ENCODE peak calls at places on chromosomes 5 and 9, in ten cellular contexts. J, C, S, Q, Y, X, L, N, F and H are unnamed samples.
A peak's percentile ranks its signal among the peaks of the same experiment; 100 is the strongest.

GRCh38 chr5:42360641-42361320 is 62.5 kb upstream of the GHR start:
- DNase-seq in F (no peak), Q (no peak), J (peak; percentile 63), C (no peak), L (no peak), X (no peak), N (no peak), Y (no peak), S (no peak), H (no peak)

GRCh38 chr9:93096131-93096802 is at the start of gene CARD19:
- DNase-seq in Y (peak; percentile 43), L (peak; percentile 55), C (peak; percentile 71), X (peak; percentile 61), Q (peak; percentile 59), J (peak; percentile 75), F (no peak), N (peak; percentile 71), S (peak; percentile 52), H (peak; percentile 43)

GRCh38 chr9:22483528-22484060 is 37.0 kb downstream of the DMRTA1 start:
- DNase-seq in Y (no peak), N (no peak), L (no peak), Q (no peak), X (no peak), S (no peak), F (no peak), C (no peak), J (peak; percentile 38), H (no peak)

GRCh38 chr5:78755822-78756429 is 107.4 kb upstream of the LHFPL2 start:
- DNase-seq in F (no peak), Q (no peak), N (no peak), L (no peak), C (no peak), S (no peak), X (no peak), J (no peak), Y (no peak), H (no peak)

GRCh38 chr5:18394154-18394804 is 760.0 kb downstream of the TAF11L14 start:
- DNase-seq in N (no peak), F (peak; percentile 82), C (no peak), J (peak; percentile 95), L (peak; percentile 23), Y (peak; percentile 67), X (peak; percentile 18), Q (no peak), S (no peak), H (no peak)

GRCh38 chr5:579746-580366 is 32.3 kb upstream of the CEP72 start:
- DNase-seq in Y (no peak), J (peak; percentile 54), C (no peak), X (no peak), F (no peak), Q (no peak), S (no peak), N (no peak), L (peak; percentile 3), H (no peak)

GRCh38 chr5:131640043-131640856 is 5.2 kb upstream of the RAPGEF6 start:
- DNase-seq in N (no peak), X (no peak), C (no peak), J (no peak), Y (peak; percentile 58), L (no peak), F (no peak), S (no peak), Q (no peak), H (no peak)

GRCh38 chr5:98510111-98510510 is 263.4 kb upstream of the RGMB start:
- DNase-seq in F (no peak), L (no peak), X (peak; percentile 69), S (no peak), Q (no peak), C (no peak), N (no peak), Y (no peak), J (peak; percentile 58), H (no peak)

GRCh38 chr9:129221233-129221632 is 43.2 kb upstream of the IER5L start:
- DNase-seq in S (peak; percentile 13), N (no peak), L (no peak), F (peak; percentile 31), Y (no peak), X (peak; percentile 44), J (no peak), C (no peak), Q (no peak), H (no peak)

GRCh38 chr9:90808890-90809685 is 7.5 kb downstream of the SYK start:
- DNase-seq in X (no peak), Y (peak; percentile 59), Q (no peak), N (no peak), F (peak; percentile 79), L (peak; percentile 74), C (no peak), S (no peak), J (no peak), H (no peak)

GRCh38 chr5:155129513-155129880 is 115.9 kb downstream of the KIF4B start:
- DNase-seq in J (no peak), Y (no peak), S (no peak), Q (no peak), C (no peak), F (no peak), L (no peak), N (no peak), X (no peak), H (no peak)

GRCh38 chr5:180194410-180195345 is 14.3 kb downstream of the RASGEF1C start:
- DNase-seq in L (no peak), N (no peak), X (no peak), F (no peak), J (peak; percentile 35), C (no peak), Y (no peak), S (no peak), Q (no peak), H (no peak)

GRCh38 chr5:61332891-61333350 is 863 bp downstream of the ZSWIM6 start:
- DNase-seq in N (no peak), J (peak; percentile 70), Q (peak; percentile 47), S (peak; percentile 13), C (peak; percentile 34), F (peak; percentile 91), Y (peak; percentile 40), L (peak; percentile 39), X (peak; percentile 42), H (no peak)

GRCh38 chr9:97907051-97907450 is 15.2 kb downstream of the TRMO start:
- DNase-seq in C (no peak), N (no peak), L (peak; percentile 43), S (peak; percentile 7), X (no peak), F (peak; percentile 75), Q (no peak), J (no peak), Y (no peak), H (no peak)

GRCh38 chr5:22541037-22541436 is 312.1 kb downstream of the CDH12 start:
- DNase-seq in N (no peak), F (no peak), Q (no peak), L (no peak), S (no peak), Y (peak; percentile 53), J (no peak), X (no peak), C (no peak), H (no peak)

GRCh38 chr9:136119259-136120118 is 814 bp upstream of the TMEM250 start:
- DNase-seq in C (peak; percentile 42), Q (no peak), N (no peak), J (peak; percentile 88), S (peak; percentile 35), X (peak; percentile 75), F (no peak), Y (no peak), L (no peak), H (no peak)

GRCh38 chr9:33946779-33947535 is 101.7 kb downstream of the UBAP2 start:
- DNase-seq in X (no peak), S (no peak), F (no peak), Y (no peak), C (no peak), N (no peak), L (no peak), J (no peak), Q (no peak), H (no peak)

GRCh38 chr9:33939924-33940874 is 108.5 kb downstream of the UBAP2 start:
- DNase-seq in Q (no peak), X (peak; percentile 63), N (no peak), S (no peak), Y (no peak), F (no peak), L (no peak), J (no peak), C (no peak), H (no peak)

GRCh38 chr9:33943389-33943788 is 105.3 kb downstream of the UBAP2 start:
- DNase-seq in X (no peak), J (no peak), C (no peak), Q (no peak), N (no peak), L (no peak), F (no peak), S (no peak), Y (no peak), H (no peak)

GRCh38 chr9:33942471-33943083 is 106.1 kb downstream of the UBAP2 start:
- DNase-seq in N (no peak), Q (no peak), F (no peak), S (no peak), Y (no peak), L (no peak), J (no peak), C (no peak), X (no peak), H (no peak)
- H3K27ac ChIP-seq in N (no peak overlapping the region), Q (peak overlapping the region; percentile 34), F (no peak overlapping the region), S (no peak overlapping the region), Y (no peak overlapping the region), L (no peak overlapping the region), J (no peak overlapping the region), C (peak overlapping the region; percentile 30), X (no peak overlapping the region), H (no peak overlapping the region)

GRCh38 chr9:111902396-111903147 is 6.0 kb downstream of the UGCG start:
- DNase-seq in Y (no peak), F (no peak), C (no peak), Q (no peak), N (no peak), S (no peak), L (no peak), J (no peak), X (peak; percentile 81), H (no peak)
- H3K27ac ChIP-seq in Y (no peak overlapping the region), F (peak overlapping the region; percentile 92), C (no peak overlapping the region), Q (no peak overlapping the region), N (no peak overlapping the region), S (no peak overlapping the region), L (peak overlapping the region; percentile 45), J (no peak overlapping the region), X (peak overlapping the region; percentile 65), H (no peak overlapping the region)

GRCh38 chr5:52727001-52727400 is 60.7 kb upstream of the ITGA1 start:
- DNase-seq in C (no peak), Q (no peak), N (no peak), X (no peak), Y (no peak), S (no peak), J (no peak), F (no peak), L (no peak), H (no peak)
- H3K27ac ChIP-seq in C (peak overlapping the region; percentile 36), Q (peak overlapping the region; percentile 69), N (peak overlapping the region; percentile 35), X (no peak overlapping the region), Y (no peak overlapping the region), S (no peak overlapping the region), J (no peak overlapping the region), F (peak overlapping the region; percentile 31), L (peak overlapping the region; percentile 73), H (no peak overlapping the region)

DNA sequence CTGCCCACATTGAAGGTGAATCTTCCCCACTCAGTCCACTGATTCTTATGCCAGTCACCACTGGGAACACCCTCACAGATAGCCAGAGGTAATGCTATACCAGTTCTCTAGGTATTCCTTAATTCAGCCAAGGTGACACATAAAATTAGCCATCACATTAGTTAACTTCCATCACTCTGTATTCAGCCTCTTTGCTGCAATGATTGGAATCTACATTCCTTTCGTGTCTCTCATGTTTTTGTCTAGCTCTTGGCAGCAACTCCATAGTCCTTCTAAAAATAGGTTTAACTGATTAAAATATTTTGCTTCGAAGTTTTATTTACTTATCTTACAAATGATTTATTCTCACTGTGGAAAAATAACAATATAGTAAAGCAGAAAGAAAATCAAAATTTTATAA is 19.6 kb upstream of the RNF20 start:
- DNase-seq in X (no peak), N (no peak), Y (no peak), Q (no peak), J (no peak), F (no peak), C (no peak), L (no peak), S (no peak), H (no peak)
- H3K27ac ChIP-seq in X (no peak overlapping the region), N (no peak overlapping the region), Y (no peak overlapping the region), Q (peak overlapping the region; percentile 31), J (no peak overlapping the region), F (no peak overlapping the region), C (no peak overlapping the region), L (no peak overlapping the region), S (no peak overlapping the region), H (peak overlapping the region; percentile 48)